ENCODE peak calls at places on chromosomes 2 and 18, in six cellular contexts. Y is body of pancreas, K is mammary epithelial cell, H is mucosa of descending colon, S is colonic mucosa, Q is PC-3. C is an unnamed sample.
A peak's percentile ranks its signal among the peaks of the same experiment; 100 is the strongest.

GRCh38 chr2:240149943-240150784 is 9.7 kb upstream of the OTOS start:
- DNase-seq in Q (peak; percentile 55), Y (peak; percentile 42), S (peak; percentile 25), K (no peak), H (peak; percentile 29), C (peak; percentile 92)

GRCh38 chr2:234495801-234496441 is 960 bp downstream of the ARL4C start:
- DNase-seq in S (peak; percentile 33), H (peak; percentile 30), Q (peak; percentile 24), K (no peak), Y (peak; percentile 36), C (peak; percentile 79)

GRCh38 chr2:47035615-47036488 is 119.3 kb downstream of the STPG4 start:
- DNase-seq in H (no peak), K (no peak), S (no peak), Q (no peak), Y (no peak), C (no peak)

GRCh38 chr2:239322414-239323086 is 78.3 kb downstream of the HDAC4 start:
- DNase-seq in S (peak; percentile 70), Q (no peak), Y (no peak), H (peak; percentile 59), K (no peak), C (peak; percentile 18)

GRCh38 chr2:180647651-180648050 is 332.8 kb upstream of the UBE2E3 start:
- DNase-seq in H (no peak), S (no peak), Q (no peak), K (no peak), Y (no peak), C (no peak)

GRCh38 chr2:210303498-210303897 is 11.5 kb downstream of the MYL1 start:
- DNase-seq in H (no peak), K (no peak), Q (no peak), Y (no peak), S (no peak), C (no peak)

GRCh38 chr18:3604626-3605408 is 154.8 kb downstream of the TGIF1 start:
- DNase-seq in H (peak; percentile 38), Y (no peak), S (no peak), Q (peak; percentile 94), K (peak; percentile 91), C (no peak)

GRCh38 chr2:15764683-15765011 is 173.0 kb downstream of the DDX1 start:
- DNase-seq in Y (no peak), S (no peak), Q (no peak), H (no peak), K (no peak), C (no peak)

GRCh38 chr2:206968139-206969086 is 29.1 kb downstream of the CPO start:
- DNase-seq in K (peak; percentile 62), S (no peak), Q (peak; percentile 67), H (no peak), Y (no peak), C (no peak)

GRCh38 chr2:69779258-69779989 is 37.5 kb downstream of the ANXA4 start:
- DNase-seq in H (peak; percentile 78), S (peak; percentile 77), Q (peak; percentile 66), K (peak; percentile 64), Y (no peak), C (no peak)

GRCh38 chr18:9365406-9365805 is 30.8 kb downstream of the TWSG1 start:
- DNase-seq in H (no peak), K (no peak), Q (peak; percentile 46), Y (no peak), S (no peak), C (no peak)

GRCh38 chr18:42192251-42193248 is 237.5 kb downstream of the PIK3C3 start:
- DNase-seq in Y (no peak), S (no peak), H (no peak), Q (peak; percentile 60), K (peak; percentile 91), C (no peak)

GRCh38 chr18:8705280-8705940 is at the start of gene MTCL1:
- DNase-seq in H (no peak), S (no peak), Q (peak; percentile 57), K (peak; percentile 62), Y (peak; percentile 41), C (peak; percentile 81)

GRCh38 chr2:45890819-45891218 is 239.3 kb downstream of the PRKCE start:
- DNase-seq in Y (no peak), H (no peak), S (no peak), Q (no peak), K (no peak), C (no peak)
- H3K4me1 ChIP-seq in Y (peaks cover 53% of the 10 kb centered on the region), H (peaks cover 5% of the 10 kb centered on the region), S (no peaks in the 10 kb centered on the region), Q (peaks cover 6% of the 10 kb centered on the region), K (no peaks in the 10 kb centered on the region), C (peaks cover 6% of the 10 kb centered on the region)

GRCh38 chr18:48861181-48861715 is 89.5 kb downstream of the SMAD7 start:
- DNase-seq in Y (no peak), S (no peak), Q (no peak), K (no peak), H (no peak), C (peak; percentile 76)
- TF ChIP-seq CTCF in Y (no peak), S (no peak), Q (no peak), K (no peak), H (no peak), C (no peak)

GRCh38 chr2:30235008-30235655 is 3.8 kb downstream of the LBH start:
- DNase-seq in K (peak; percentile 41), H (no peak), S (no peak), Q (peak; percentile 38), Y (no peak), C (peak; percentile 28)

GRCh38 chr2:30238143-30238800 is 6.9 kb downstream of the LBH start:
- DNase-seq in H (no peak), K (no peak), Y (no peak), S (no peak), Q (no peak), C (no peak)

GRCh38 chr2:30237346-30238142 is 6.2 kb downstream of the LBH start:
- DNase-seq in S (no peak), H (no peak), K (no peak), Y (no peak), Q (no peak), C (no peak)

GRCh38 chr2:30235859-30236535 is 4.7 kb downstream of the LBH start:
- DNase-seq in K (no peak), Y (no peak), S (no peak), Q (no peak), H (no peak), C (peak; percentile 5)

DNA sequence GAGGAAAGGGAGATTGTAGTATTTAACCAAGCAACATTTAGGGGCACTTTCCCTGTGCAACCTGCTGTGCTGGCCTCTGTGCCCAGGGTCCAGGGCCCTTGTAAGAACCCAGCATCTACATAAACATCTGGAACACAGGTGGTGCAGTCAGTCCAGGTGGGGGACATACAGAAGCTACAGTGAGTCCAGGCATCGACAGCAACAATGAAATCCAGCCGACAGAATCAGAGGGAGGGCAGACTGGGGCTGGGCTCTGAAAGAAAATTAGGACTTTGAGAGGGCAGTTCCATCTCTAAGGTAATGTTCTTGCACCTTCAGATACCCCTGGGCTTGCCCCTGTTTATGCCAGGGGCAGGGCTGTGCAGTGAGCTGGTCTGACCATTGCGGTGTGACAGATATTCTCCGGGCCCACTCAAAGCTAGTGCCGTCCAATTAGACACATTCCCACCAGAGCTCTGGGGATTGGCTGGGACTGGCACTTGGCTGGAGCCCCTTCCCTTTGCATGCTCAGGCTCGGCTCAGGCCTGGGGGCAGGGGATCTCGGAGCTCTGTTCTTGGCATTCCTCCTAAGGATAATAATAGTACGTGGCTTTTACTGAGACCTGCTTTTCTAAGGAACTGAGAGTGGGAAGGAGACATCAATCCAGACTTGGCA is 5.4 kb downstream of the LBH start:
- DNase-seq in S (no peak), H (no peak), Q (no peak), K (no peak), Y (no peak), C (no peak)
- H3K4me1 ChIP-seq in S (no peaks in the 10 kb centered on the region), H (peaks cover 7% of the 10 kb centered on the region), Q (peaks cover 29% of the 10 kb centered on the region), K (peaks cover 30% of the 10 kb centered on the region), Y (peaks cover 18% of the 10 kb centered on the region), C (peaks cover 41% of the 10 kb centered on the region)

GRCh38 chr2:53711271-53711780 is 56.3 kb upstream of the CHAC2 start:
- DNase-seq in Q (no peak), Y (no peak), H (no peak), S (no peak), K (no peak), C (no peak)
- TF ChIP-seq CTCF in Q (no peak), Y (no peak), H (no peak), S (no peak), K (no peak), C (no peak)

DNA sequence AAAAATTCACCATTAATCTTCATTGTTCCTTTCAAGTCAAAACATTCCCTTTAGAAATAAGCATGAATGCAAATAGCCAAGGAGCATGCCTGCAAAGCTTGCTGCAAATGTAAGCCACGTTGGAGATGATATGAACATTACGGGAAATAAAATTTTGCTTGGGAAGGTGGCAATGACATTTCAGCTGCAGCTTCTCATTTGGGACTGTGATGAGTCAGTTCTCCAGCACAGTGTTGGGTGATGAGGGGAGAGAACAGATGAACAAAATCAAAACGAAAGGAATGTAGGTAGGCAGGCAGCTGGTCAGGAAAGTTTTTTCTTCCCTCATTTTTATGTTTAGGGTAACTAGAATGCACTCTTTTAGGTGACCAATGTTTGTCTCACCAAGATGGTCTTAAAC is 65.3 kb upstream of the CHRNA1 start:
- DNase-seq in H (no peak), Y (no peak), K (no peak), S (no peak), Q (no peak), C (no peak)
- H3K4me1 ChIP-seq in H (no peaks in the 10 kb centered on the region), Y (no peaks in the 10 kb centered on the region), K (peaks cover 14% of the 10 kb centered on the region), S (no peaks in the 10 kb centered on the region), Q (peaks cover 10% of the 10 kb centered on the region), C (no peaks in the 10 kb centered on the region)